ENCODE peak calls at places on chromosome 10, in five cellular contexts. One of them, this sample, is unnamed.

GRCh38 chr10:133159611-133159949 is 439 bp upstream of the KNDC1 start:
- DNase-seq in T-helper 17 cell: no peak
- DNase-seq in NCI-H146: no peak
- DNase-seq in HEK293T: no peak
- DNase-seq in memory B cell: no peak
- DNase-seq in this sample: no peak

GRCh38 chr10:86938260-86938659 is 19.2 kb downstream of the MMRN2 start:
- DNase-seq in T-helper 17 cell: no peak
- DNase-seq in NCI-H146: no peak
- DNase-seq in HEK293T: no peak
- DNase-seq in memory B cell: no peak
- DNase-seq in this sample: no peak

GRCh38 chr10:92517034-92517655 is 56.7 kb downstream of the IDE start:
- DNase-seq in T-helper 17 cell: peak
- DNase-seq in NCI-H146: peak
- DNase-seq in HEK293T: peak
- DNase-seq in memory B cell: peak
- DNase-seq in this sample: peak

GRCh38 chr10:72638586-72639440 is 12.9 kb upstream of the MICU1 start:
- DNase-seq in T-helper 17 cell: no peak
- DNase-seq in NCI-H146: peak
- DNase-seq in HEK293T: no peak
- DNase-seq in memory B cell: no peak
- DNase-seq in this sample: no peak

GRCh38 chr10:47051741-47052238 is 140.6 kb downstream of the PTPN20 start:
- DNase-seq in T-helper 17 cell: no peak
- DNase-seq in NCI-H146: no peak
- DNase-seq in HEK293T: no peak
- DNase-seq in memory B cell: no peak
- DNase-seq in this sample: no peak

GRCh38 chr10:128049226-128050010 is 76.8 kb downstream of the MKI67 start:
- DNase-seq in T-helper 17 cell: no peak
- DNase-seq in NCI-H146: no peak
- DNase-seq in HEK293T: no peak
- DNase-seq in memory B cell: no peak
- DNase-seq in this sample: no peak

GRCh38 chr10:35442006-35442405 is 105.7 kb downstream of the CCNY start:
- DNase-seq in T-helper 17 cell: no peak
- DNase-seq in NCI-H146: no peak
- DNase-seq in HEK293T: no peak
- DNase-seq in memory B cell: no peak
- DNase-seq in this sample: no peak

GRCh38 chr10:103676058-103676785 is 179.2 kb downstream of the SH3PXD2A start:
- DNase-seq in T-helper 17 cell: no peak
- DNase-seq in NCI-H146: no peak
- DNase-seq in HEK293T: no peak
- DNase-seq in memory B cell: peak
- DNase-seq in this sample: no peak

GRCh38 chr10:13206546-13207443 is 27.4 kb downstream of the UCMA start:
- DNase-seq in T-helper 17 cell: no peak
- DNase-seq in NCI-H146: peak
- DNase-seq in HEK293T: no peak
- DNase-seq in memory B cell: no peak
- DNase-seq in this sample: no peak

GRCh38 chr10:11440250-11441150 is 170.9 kb downstream of the USP6NL start:
- DNase-seq in T-helper 17 cell: no peak
- DNase-seq in NCI-H146: peak
- DNase-seq in HEK293T: no peak
- DNase-seq in memory B cell: no peak
- DNase-seq in this sample: no peak

GRCh38 chr10:24382596-24382978 is 173.6 kb downstream of the KIAA1217 start:
- DNase-seq in T-helper 17 cell: no peak
- DNase-seq in NCI-H146: no peak
- DNase-seq in HEK293T: no peak
- DNase-seq in memory B cell: no peak
- DNase-seq in this sample: no peak

GRCh38 chr10:49768329-49768728 is 6.2 kb upstream of the OGDHL start:
- DNase-seq in T-helper 17 cell: no peak
- DNase-seq in NCI-H146: no peak
- DNase-seq in HEK293T: no peak
- DNase-seq in memory B cell: no peak
- DNase-seq in this sample: no peak

GRCh38 chr10:46553238-46554049 is 3.0 kb downstream of the GPRIN2 start:
- DNase-seq in T-helper 17 cell: no peak
- DNase-seq in NCI-H146: no peak
- DNase-seq in HEK293T: no peak
- DNase-seq in memory B cell: peak
- DNase-seq in this sample: no peak

GRCh38 chr10:28676297-28676967 is 889 bp upstream of the BAMBI start:
- DNase-seq in T-helper 17 cell: peak
- DNase-seq in NCI-H146: peak
- DNase-seq in HEK293T: no peak
- DNase-seq in memory B cell: no peak
- DNase-seq in this sample: no peak

GRCh38 chr10:116470071-116470470 is 42.4 kb downstream of the PNLIPRP3 start:
- DNase-seq in T-helper 17 cell: no peak
- DNase-seq in NCI-H146: no peak
- DNase-seq in HEK293T: no peak
- DNase-seq in memory B cell: no peak
- DNase-seq in this sample: no peak

GRCh38 chr10:51103818-51104217 is 29.5 kb downstream of the PRKG1 start:
- DNase-seq in T-helper 17 cell: no peak
- DNase-seq in NCI-H146: no peak
- DNase-seq in HEK293T: no peak
- DNase-seq in memory B cell: no peak
- DNase-seq in this sample: no peak

GRCh38 chr10:72049969-72050781 is 38.2 kb downstream of the SPOCK2 start:
- DNase-seq in T-helper 17 cell: no peak
- DNase-seq in NCI-H146: peak
- DNase-seq in HEK293T: no peak
- DNase-seq in memory B cell: no peak
- DNase-seq in this sample: no peak

GRCh38 chr10:114391599-114391998 is 12.7 kb downstream of the AFAP1L2 start:
- DNase-seq in T-helper 17 cell: no peak
- DNase-seq in NCI-H146: no peak
- DNase-seq in HEK293T: no peak
- DNase-seq in memory B cell: no peak
- DNase-seq in this sample: no peak

GRCh38 chr10:71911296-71911954 is 52.8 kb upstream of the CHST3 start:
- DNase-seq in T-helper 17 cell: no peak
- DNase-seq in NCI-H146: no peak
- DNase-seq in HEK293T: no peak
- DNase-seq in memory B cell: no peak
- DNase-seq in this sample: no peak

GRCh38 chr10:53023411-53023810 is 250.8 kb upstream of the MBL2 start:
- DNase-seq in T-helper 17 cell: no peak
- DNase-seq in NCI-H146: no peak
- DNase-seq in HEK293T: no peak
- DNase-seq in memory B cell: no peak
- DNase-seq in this sample: no peak